ENCODE peak calls at places on chromosome 14, in six cellular contexts. H is naive thymus-derived CD4-positive, alpha-beta T cell; X is IMR-90; N is aorta; U is heart right ventricle; D is ovary. C is an unnamed sample.

GRCh38 chr14:72939630-72940029 is 13.4 kb downstream of the DCAF4 start:
- DNase-seq in D (peak; percentile 68), N (no peak), U (no peak), X (no peak), H (no peak), C (no peak)

GRCh38 chr14:94746131-94746530 is 23.8 kb downstream of the GSC start:
- DNase-seq in N (no peak), X (no peak), U (no peak), D (no peak), H (no peak), C (no peak)

GRCh38 chr14:71466251-71466650 is 466.0 kb upstream of the RGS6 start:
- DNase-seq in U (no peak), H (no peak), N (no peak), X (no peak), D (no peak), C (no peak)

GRCh38 chr14:55245657-55246268 is 25.5 kb upstream of the FBXO34 start:
- DNase-seq in X (peak; percentile 42), D (no peak), N (no peak), H (peak; percentile 30), U (no peak), C (peak; percentile 32)

GRCh38 chr14:36217027-36217426 is 40.5 kb upstream of the PTCSC3 start:
- DNase-seq in H (no peak), U (no peak), D (no peak), X (no peak), N (no peak), C (no peak)

GRCh38 chr14:26377150-26377549 is 220.7 kb downstream of the NOVA1 start:
- DNase-seq in U (no peak), H (no peak), N (no peak), X (no peak), D (no peak), C (no peak)

GRCh38 chr14:29865299-29865698 is 62.3 kb downstream of the PRKD1 start:
- DNase-seq in N (no peak), D (no peak), U (no peak), X (no peak), H (no peak), C (no peak)

GRCh38 chr14:100955201-100955600 is 51.7 kb upstream of the RTL1 start:
- DNase-seq in D (no peak), H (no peak), U (no peak), X (peak; percentile 77), N (no peak), C (peak; percentile 66)

GRCh38 chr14:100547633-100548294 is 39.5 kb downstream of the BEGAIN start:
- DNase-seq in U (peak; percentile 54), X (peak; percentile 21), H (no peak), D (no peak), N (peak; percentile 85), C (peak; percentile 3)

GRCh38 chr14:40623641-40624040 is 983.0 kb upstream of the LRFN5 start:
- DNase-seq in U (no peak), X (no peak), H (no peak), D (no peak), N (no peak), C (no peak)

GRCh38 chr14:68843471-68844209 is 50.8 kb upstream of the ZFP36L1 start:
- DNase-seq in U (peak; percentile 84), D (peak; percentile 91), X (peak; percentile 57), H (peak; percentile 76), N (peak; percentile 87), C (peak; percentile 67)

GRCh38 chr14:75981426-75981825 is 369 bp downstream of the TGFB3 start:
- DNase-seq in N (no peak), D (peak; percentile 56), H (peak; percentile 14), U (no peak), X (no peak), C (no peak)

GRCh38 chr14:37973031-37973908 is 234.4 kb upstream of the SSTR1 start:
- DNase-seq in N (no peak), X (no peak), D (no peak), H (no peak), U (no peak), C (no peak)

GRCh38 chr14:26845106-26845818 is 247.4 kb upstream of the NOVA1 start:
- DNase-seq in U (no peak), X (no peak), H (no peak), D (no peak), N (no peak), C (no peak)

GRCh38 chr14:76920572-76921175 is 94.5 kb downstream of the LRRC74A start:
- DNase-seq in D (no peak), U (no peak), N (no peak), H (no peak), X (no peak), C (no peak)

GRCh38 chr14:80202888-80203562 is 8.3 kb downstream of the DIO2 start:
- DNase-seq in H (no peak), D (no peak), U (no peak), X (no peak), N (no peak), C (no peak)

GRCh38 chr14:52020315-52020714 is 31.0 kb downstream of the RTRAF start:
- DNase-seq in N (no peak), D (no peak), X (no peak), U (no peak), H (no peak), C (no peak)

GRCh38 chr14:50882932-50883826 is 11.3 kb downstream of the ABHD12B start:
- DNase-seq in X (no peak), N (no peak), U (no peak), H (no peak), D (no peak), C (no peak)

GRCh38 chr14:21521526-21521925 is 4.6 kb downstream of the SALL2 start:
- DNase-seq in D (no peak), X (peak; percentile 57), H (no peak), N (no peak), U (no peak), C (peak; percentile 75)

GRCh38 chr14:35438910-35439713 is 34.6 kb upstream of the NFKBIA start:
- DNase-seq in N (no peak), D (no peak), H (no peak), U (no peak), X (no peak), C (no peak)

GRCh38 chr14:93734086-93734822 is 54.0 kb downstream of the PRIMA1 start:
- DNase-seq in N (peak; percentile 33), U (no peak), X (no peak), D (no peak), H (no peak), C (no peak)

GRCh38 chr14:43647302-43647701 is 859.8 kb downstream of the FSCB start:
- DNase-seq in N (no peak), U (no peak), D (no peak), H (no peak), X (no peak), C (no peak)

GRCh38 chr14:50062438-50063039 is 53.8 kb downstream of the VCPKMT start:
- DNase-seq in X (peak; percentile 83), H (peak; percentile 71), U (no peak), D (no peak), N (no peak), C (peak; percentile 75)

GRCh38 chr14:68938515-68939423 is 40.3 kb downstream of the ACTN1 start:
- DNase-seq in U (no peak), H (no peak), N (peak; percentile 43), X (peak; percentile 48), D (peak; percentile 58), C (no peak)

GRCh38 chr14:65238456-65238855 is 136.1 kb upstream of the MAX start:
- DNase-seq in X (peak; percentile 82), H (no peak), D (no peak), N (no peak), U (no peak), C (peak; percentile 72)

GRCh38 chr14:104138891-104139459 is 588 bp downstream of the KIF26A start:
- DNase-seq in D (peak; percentile 47), N (peak; percentile 48), H (no peak), U (peak; percentile 30), X (no peak), C (no peak)

GRCh38 chr14:71415404-71415690 is 508.1 kb downstream of the PCNX1 start:
- DNase-seq in U (no peak), D (no peak), X (peak; percentile 79), H (no peak), N (no peak), C (peak; percentile 36)

GRCh38 chr14:99699071-99699760 is 15.1 kb downstream of the CYP46A1 start:
- DNase-seq in N (peak; percentile 9), U (no peak), H (no peak), D (no peak), X (no peak), C (no peak)

GRCh38 chr14:59225281-59225680 is 36.8 kb downstream of the DAAM1 start:
- DNase-seq in U (no peak), N (no peak), H (no peak), X (no peak), D (no peak), C (no peak)
- H3K27ac ChIP-seq in U (no peak overlapping the region), N (no peak overlapping the region), H (no peak overlapping the region), X (no peak overlapping the region), D (no peak overlapping the region), C (no peak overlapping the region)

GRCh38 chr14:23115492-23115850 is 3.6 kb downstream of the CEBPE start:
- DNase-seq in N (peak; percentile 24), H (no peak), U (no peak), D (no peak), X (no peak), C (no peak)
- H3K27me3 ChIP-seq in N (no peaks in the 10 kb centered on the region), H (no peaks in the 10 kb centered on the region), U (peaks cover 22% of the 10 kb centered on the region), D (no peaks in the 10 kb centered on the region), X (no peaks in the 10 kb centered on the region), C (peaks cover 4% of the 10 kb centered on the region)

GRCh38 chr14:24117179-24117578 is 2.4 kb upstream of the NRL start:
- DNase-seq in U (no peak), N (peak; percentile 42), H (no peak), D (peak; percentile 33), X (no peak), C (no peak)

GRCh38 chr14:24114536-24115450 is at the start of the genes DCAF11 and NRL:
- DNase-seq in H (peak; percentile 100), N (peak; percentile 99), U (peak; percentile 98), D (peak; percentile 98), X (peak; percentile 100), C (peak; percentile 99)

GRCh38 chr14:24113801-24114535 is 609 bp upstream of the DCAF11 start:
- DNase-seq in N (peak; percentile 91), X (peak; percentile 87), H (no peak), U (peak; percentile 82), D (peak; percentile 85), C (peak; percentile 86)

GRCh38 chr14:24116111-24116809 is 1.5 kb upstream of the NRL start:
- DNase-seq in X (no peak), H (no peak), D (peak; percentile 23), N (peak; percentile 42), U (no peak), C (no peak)

DNA sequence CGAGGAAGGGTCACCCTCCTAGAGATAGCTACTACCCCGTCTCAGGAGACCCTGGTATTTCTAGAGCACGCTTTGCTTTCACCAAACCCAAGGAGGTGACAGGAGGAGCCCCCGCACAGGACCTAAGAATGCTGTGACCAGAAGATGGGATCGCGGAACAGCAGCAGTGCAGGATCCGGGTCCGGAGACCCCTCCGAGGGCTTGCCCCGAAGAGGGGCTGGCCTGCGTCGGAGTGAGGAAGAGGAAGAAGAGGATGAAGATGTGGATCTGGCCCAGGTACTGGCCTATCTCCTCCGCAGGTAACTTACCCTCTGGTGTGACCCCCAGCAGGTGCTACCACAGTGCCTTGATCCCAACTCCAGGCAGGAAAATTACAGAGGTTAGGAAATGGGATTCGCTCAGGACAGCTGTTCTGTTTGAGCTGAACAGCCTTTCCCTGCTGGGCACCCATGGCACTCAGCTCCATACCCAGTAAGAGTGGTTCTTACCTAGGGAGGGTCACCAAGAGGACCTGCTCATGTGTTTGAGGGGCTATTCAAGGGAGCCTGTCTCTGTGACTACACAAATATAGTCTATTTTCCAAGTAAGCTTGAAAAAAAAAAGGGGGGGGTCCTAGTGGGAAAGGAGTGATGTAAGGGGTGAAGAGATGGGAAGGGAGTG is 832 bp upstream of the NRL start:
- DNase-seq in H (no peak), U (no peak), D (peak; percentile 56), N (peak; percentile 46), X (no peak), C (no peak)
- H3K4me3 ChIP-seq in H (peak overlapping the region; percentile 99), U (peak overlapping the region; percentile 61), D (peak overlapping the region; percentile 84), N (peak overlapping the region; percentile 57), X (peak overlapping the region; percentile 74), C (peak overlapping the region; percentile 63)

GRCh38 chr14:83253870-83254269 is 1720.2 kb upstream of the SEL1L start:
- DNase-seq in H (no peak), N (no peak), D (no peak), X (no peak), U (no peak), C (no peak)
- H3K27ac ChIP-seq in H (no peak overlapping the region), N (no peak overlapping the region), D (no peak overlapping the region), X (no peak overlapping the region), U (no peak overlapping the region), C (no peak overlapping the region)

C was measured in brain microvascular endothelial cell.